ENCODE peak calls at places on chromosomes 3 and 15, in six cellular contexts. One of them, this sample, is unnamed. For H3K9me3, the result is how much of the 10 kb centered on the place peaks cover.

GRCh38 chr3:115834068-115834467 is 210.8 kb downstream of the GAP43 start:
- DNase-seq in CD8-positive, alpha-beta T cell: no peak
- DNase-seq in K562: no peak
- DNase-seq in upper lobe of right lung: no peak
- DNase-seq in stomach: no peak
- DNase-seq in mucosa of descending colon: no peak
- DNase-seq in this sample: no peak

GRCh38 chr3:125051715-125052581 is 3.8 kb downstream of the HEG1 start:
- DNase-seq in CD8-positive, alpha-beta T cell: peak
- DNase-seq in mucosa of descending colon: peak
- DNase-seq in stomach: no peak
- DNase-seq in upper lobe of right lung: no peak
- DNase-seq in K562: no peak
- DNase-seq in this sample: peak

GRCh38 chr3:133662256-133662773 is 574 bp upstream of the TOPBP1 start:
- DNase-seq in mucosa of descending colon: no peak
- DNase-seq in CD8-positive, alpha-beta T cell: no peak
- DNase-seq in upper lobe of right lung: no peak
- DNase-seq in K562: peak
- DNase-seq in stomach: no peak
- DNase-seq in this sample: peak

GRCh38 chr3:194137314-194138097 is 1.6 kb downstream of the HES1 start:
- DNase-seq in K562: peak
- DNase-seq in CD8-positive, alpha-beta T cell: peak
- DNase-seq in upper lobe of right lung: peak
- DNase-seq in mucosa of descending colon: peak
- DNase-seq in stomach: peak
- DNase-seq in this sample: peak

GRCh38 chr3:16789344-16790100 is 95.2 kb upstream of the PLCL2 start:
- DNase-seq in upper lobe of right lung: no peak
- DNase-seq in K562: no peak
- DNase-seq in stomach: no peak
- DNase-seq in CD8-positive, alpha-beta T cell: peak
- DNase-seq in mucosa of descending colon: no peak
- DNase-seq in this sample: peak

GRCh38 chr15:79522656-79523055 is 90.5 kb downstream of the MINAR1 start:
- DNase-seq in CD8-positive, alpha-beta T cell: no peak
- DNase-seq in K562: no peak
- DNase-seq in stomach: no peak
- DNase-seq in upper lobe of right lung: no peak
- DNase-seq in mucosa of descending colon: no peak
- DNase-seq in this sample: peak

GRCh38 chr3:97763586-97764148 is 891 bp upstream of the ARL6 start:
- DNase-seq in mucosa of descending colon: no peak
- DNase-seq in upper lobe of right lung: no peak
- DNase-seq in CD8-positive, alpha-beta T cell: no peak
- DNase-seq in stomach: no peak
- DNase-seq in K562: no peak
- DNase-seq in this sample: peak

GRCh38 chr3:198080521-198081384 is 120.7 kb downstream of the LMLN start:
- DNase-seq in CD8-positive, alpha-beta T cell: peak
- DNase-seq in K562: peak
- DNase-seq in upper lobe of right lung: peak
- DNase-seq in stomach: peak
- DNase-seq in mucosa of descending colon: peak
- DNase-seq in this sample: peak

GRCh38 chr3:10942806-10943205 is 49.7 kb upstream of the SLC6A1 start:
- DNase-seq in stomach: no peak
- DNase-seq in mucosa of descending colon: no peak
- DNase-seq in upper lobe of right lung: no peak
- DNase-seq in K562: no peak
- DNase-seq in CD8-positive, alpha-beta T cell: no peak
- DNase-seq in this sample: no peak

GRCh38 chr3:177855021-177855420 is 657.7 kb upstream of the TBL1XR1 start:
- DNase-seq in upper lobe of right lung: no peak
- DNase-seq in CD8-positive, alpha-beta T cell: no peak
- DNase-seq in mucosa of descending colon: no peak
- DNase-seq in K562: no peak
- DNase-seq in stomach: no peak
- DNase-seq in this sample: no peak

GRCh38 chr3:127747751-127748521 is 74.4 kb downstream of the MGLL start:
- DNase-seq in mucosa of descending colon: peak
- DNase-seq in stomach: peak
- DNase-seq in CD8-positive, alpha-beta T cell: no peak
- DNase-seq in K562: no peak
- DNase-seq in upper lobe of right lung: peak
- DNase-seq in this sample: no peak

GRCh38 chr15:34699968-34700640 is 54.7 kb downstream of the GJD2 start:
- DNase-seq in stomach: no peak
- DNase-seq in mucosa of descending colon: no peak
- DNase-seq in upper lobe of right lung: no peak
- DNase-seq in CD8-positive, alpha-beta T cell: no peak
- DNase-seq in K562: no peak
- DNase-seq in this sample: no peak

GRCh38 chr3:150806436-150806835 is 43.5 kb upstream of the SIAH2 start:
- DNase-seq in K562: no peak
- DNase-seq in upper lobe of right lung: no peak
- DNase-seq in CD8-positive, alpha-beta T cell: no peak
- DNase-seq in stomach: no peak
- DNase-seq in mucosa of descending colon: no peak
- DNase-seq in this sample: peak

GRCh38 chr3:141249041-141249440 is 17.4 kb downstream of the PXYLP1 start:
- DNase-seq in stomach: no peak
- DNase-seq in mucosa of descending colon: no peak
- DNase-seq in upper lobe of right lung: no peak
- DNase-seq in K562: no peak
- DNase-seq in CD8-positive, alpha-beta T cell: no peak
- DNase-seq in this sample: no peak

GRCh38 chr3:58857423-58857822 is 190.8 kb upstream of the FAM3D start:
- DNase-seq in stomach: no peak
- DNase-seq in CD8-positive, alpha-beta T cell: no peak
- DNase-seq in K562: no peak
- DNase-seq in upper lobe of right lung: no peak
- DNase-seq in mucosa of descending colon: no peak
- DNase-seq in this sample: no peak

GRCh38 chr3:195094211-195094921 is 176.6 kb downstream of the XXYLT1 start:
- DNase-seq in K562: no peak
- DNase-seq in upper lobe of right lung: peak
- DNase-seq in mucosa of descending colon: peak
- DNase-seq in CD8-positive, alpha-beta T cell: no peak
- DNase-seq in stomach: no peak
- DNase-seq in this sample: no peak

GRCh38 chr15:82539690-82540054 is 585 bp downstream of the RPS17 start:
- DNase-seq in upper lobe of right lung: no peak
- DNase-seq in CD8-positive, alpha-beta T cell: no peak
- DNase-seq in K562: peak
- DNase-seq in stomach: no peak
- DNase-seq in mucosa of descending colon: no peak
- DNase-seq in this sample: peak

GRCh38 chr3:38989932-38990510 is 61.7 kb downstream of the SCN11A start:
- DNase-seq in mucosa of descending colon: no peak
- DNase-seq in stomach: no peak
- DNase-seq in upper lobe of right lung: no peak
- DNase-seq in CD8-positive, alpha-beta T cell: no peak
- DNase-seq in K562: no peak
- DNase-seq in this sample: no peak

GRCh38 chr15:59280855-59281254 is 74.2 kb downstream of the LDHAL6B start:
- DNase-seq in K562: no peak
- DNase-seq in mucosa of descending colon: no peak
- DNase-seq in upper lobe of right lung: no peak
- DNase-seq in stomach: no peak
- DNase-seq in CD8-positive, alpha-beta T cell: no peak
- DNase-seq in this sample: no peak

GRCh38 chr3:27726240-27726639 is 4.1 kb upstream of the EOMES start:
- DNase-seq in K562: no peak
- DNase-seq in CD8-positive, alpha-beta T cell: no peak
- DNase-seq in stomach: no peak
- DNase-seq in upper lobe of right lung: no peak
- DNase-seq in mucosa of descending colon: no peak
- DNase-seq in this sample: no peak

GRCh38 chr3:14680716-14681115 is 5.8 kb downstream of the C3orf20 start:
- DNase-seq in CD8-positive, alpha-beta T cell: no peak
- DNase-seq in K562: no peak
- DNase-seq in upper lobe of right lung: no peak
- DNase-seq in stomach: no peak
- DNase-seq in mucosa of descending colon: no peak
- DNase-seq in this sample: no peak

GRCh38 chr3:47151836-47152235 is 12.1 kb downstream of the SETD2 start:
- DNase-seq in upper lobe of right lung: no peak
- DNase-seq in stomach: no peak
- DNase-seq in K562: no peak
- DNase-seq in CD8-positive, alpha-beta T cell: no peak
- DNase-seq in mucosa of descending colon: no peak
- DNase-seq in this sample: no peak

GRCh38 chr3:47475570-47476329 is at the start of gene SCAP:
- DNase-seq in upper lobe of right lung: peak
- DNase-seq in K562: peak
- DNase-seq in mucosa of descending colon: peak
- DNase-seq in stomach: peak
- DNase-seq in CD8-positive, alpha-beta T cell: peak
- DNase-seq in this sample: peak

GRCh38 chr3:171055336-171056178 is 29.0 kb upstream of the SLC2A2 start:
- DNase-seq in mucosa of descending colon: no peak
- DNase-seq in K562: no peak
- DNase-seq in upper lobe of right lung: no peak
- DNase-seq in CD8-positive, alpha-beta T cell: no peak
- DNase-seq in stomach: no peak
- DNase-seq in this sample: no peak

GRCh38 chr3:45259144-45259543 is 33.1 kb upstream of the TMEM158 start:
- DNase-seq in stomach: no peak
- DNase-seq in K562: no peak
- DNase-seq in CD8-positive, alpha-beta T cell: no peak
- DNase-seq in upper lobe of right lung: no peak
- DNase-seq in mucosa of descending colon: no peak
- DNase-seq in this sample: no peak

GRCh38 chr3:69095636-69096035 is 10.9 kb downstream of the ARL6IP5 start:
- DNase-seq in mucosa of descending colon: no peak
- DNase-seq in upper lobe of right lung: no peak
- DNase-seq in stomach: no peak
- DNase-seq in K562: no peak
- DNase-seq in CD8-positive, alpha-beta T cell: no peak
- DNase-seq in this sample: no peak

DNA sequence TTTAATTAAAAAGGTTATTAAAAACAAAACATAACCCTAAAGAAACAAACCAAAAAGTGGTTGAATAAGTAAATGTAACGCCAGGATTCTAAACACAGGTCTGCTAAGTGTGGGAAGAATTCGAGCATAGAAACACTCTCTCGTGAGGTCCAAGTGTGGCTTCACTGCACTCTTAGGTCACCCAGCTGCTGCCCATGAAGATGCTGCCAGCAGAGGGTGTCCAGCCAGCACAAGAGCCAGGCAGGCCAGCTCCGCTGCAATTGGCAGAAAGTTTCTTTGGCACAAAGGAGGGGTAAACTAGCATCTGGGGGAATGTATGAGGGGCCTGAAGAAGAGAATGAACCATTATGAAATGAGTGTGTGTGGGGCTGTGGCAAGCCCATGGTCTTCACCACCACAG is 215.7 kb upstream of the FEZF2 start:
- DNase-seq in K562: no peak
- DNase-seq in CD8-positive, alpha-beta T cell: no peak
- DNase-seq in mucosa of descending colon: no peak
- DNase-seq in upper lobe of right lung: no peak
- DNase-seq in stomach: no peak
- DNase-seq in this sample: no peak
- TF ChIP-seq CTCF in K562: no peak
- TF ChIP-seq CTCF in CD8-positive, alpha-beta T cell: no peak
- TF ChIP-seq CTCF in mucosa of descending colon: no peak
- TF ChIP-seq CTCF in upper lobe of right lung: no peak
- TF ChIP-seq CTCF in stomach: no peak
- TF ChIP-seq CTCF in this sample: peak

GRCh38 chr3:51083490-51083889 is 301.6 kb upstream of the MANF start:
- DNase-seq in mucosa of descending colon: no peak
- DNase-seq in upper lobe of right lung: no peak
- DNase-seq in K562: no peak
- DNase-seq in CD8-positive, alpha-beta T cell: no peak
- DNase-seq in stomach: no peak
- DNase-seq in this sample: no peak
- H3K9me3 ChIP-seq in mucosa of descending colon: under half
- H3K9me3 ChIP-seq in upper lobe of right lung: under half
- H3K9me3 ChIP-seq in K562: under half
- H3K9me3 ChIP-seq in CD8-positive, alpha-beta T cell: under half
- H3K9me3 ChIP-seq in stomach: under half
- H3K9me3 ChIP-seq in this sample: under half

DNA sequence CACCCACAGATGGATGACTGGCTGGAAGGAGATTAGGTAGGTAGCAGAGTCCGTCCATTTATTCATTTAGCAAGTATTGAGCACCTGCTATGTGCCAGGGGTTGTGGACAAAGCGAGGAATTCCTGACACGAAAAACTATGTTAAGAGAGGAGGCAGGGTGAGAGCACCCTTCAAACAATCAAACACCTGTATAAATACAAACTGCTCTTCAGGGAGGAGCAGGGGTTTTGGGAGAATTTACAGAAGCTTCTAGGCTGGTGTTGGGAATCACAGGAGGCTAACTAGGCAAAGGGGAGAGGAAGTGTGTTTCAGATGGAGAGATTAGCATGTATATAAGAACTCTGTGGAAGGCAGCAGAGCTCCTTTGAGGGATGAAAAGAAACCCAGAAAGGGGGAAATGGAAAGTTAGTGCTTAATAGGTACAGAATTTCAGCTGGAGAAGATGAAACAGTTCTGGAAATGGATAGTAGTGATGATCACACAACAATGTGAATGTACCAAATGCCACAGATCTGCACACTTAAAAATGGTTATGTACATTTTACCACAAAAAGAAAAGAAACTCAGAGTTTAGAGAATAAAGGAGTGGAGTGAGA is 805 bp upstream of the SEC22C start:
- DNase-seq in mucosa of descending colon: no peak
- DNase-seq in K562: no peak
- DNase-seq in stomach: no peak
- DNase-seq in CD8-positive, alpha-beta T cell: no peak
- DNase-seq in upper lobe of right lung: no peak
- DNase-seq in this sample: no peak
- TF ChIP-seq CTCF in mucosa of descending colon: no peak
- TF ChIP-seq CTCF in K562: no peak
- TF ChIP-seq CTCF in stomach: no peak
- TF ChIP-seq CTCF in CD8-positive, alpha-beta T cell: no peak
- TF ChIP-seq CTCF in upper lobe of right lung: no peak
- TF ChIP-seq CTCF in this sample: no peak

GRCh38 chr15:22227411-22227810 is 147.1 kb downstream of the OR4M2 start:
- DNase-seq in mucosa of descending colon: no peak
- DNase-seq in K562: no peak
- DNase-seq in stomach: no peak
- DNase-seq in CD8-positive, alpha-beta T cell: no peak
- DNase-seq in upper lobe of right lung: peak
- DNase-seq in this sample: no peak
- H3K9me3 ChIP-seq in mucosa of descending colon: half or more
- H3K9me3 ChIP-seq in K562: under half
- H3K9me3 ChIP-seq in stomach: under half
- H3K9me3 ChIP-seq in CD8-positive, alpha-beta T cell: under half
- H3K9me3 ChIP-seq in upper lobe of right lung: under half
- H3K9me3 ChIP-seq in this sample: half or more